ENCODE peak calls at places on chromosome 16, in eight cellular contexts. One of them, this sample, is unnamed.

GRCh38 chr16:77760800-77761199 is 27.6 kb upstream of the VAT1L start:
- DNase-seq in adrenal gland: no peak
- DNase-seq in uterus: no peak
- DNase-seq in stomach: no peak
- DNase-seq in K562: no peak
- DNase-seq in suprapubic skin: no peak
- DNase-seq in H1: no peak
- DNase-seq in HCT116: no peak
- DNase-seq in this sample: no peak

GRCh38 chr16:55152875-55153390 is 171.1 kb upstream of the IRX6 start:
- DNase-seq in adrenal gland: no peak
- DNase-seq in uterus: no peak
- DNase-seq in stomach: no peak
- DNase-seq in K562: no peak
- DNase-seq in suprapubic skin: no peak
- DNase-seq in H1: no peak
- DNase-seq in HCT116: no peak
- DNase-seq in this sample: no peak

GRCh38 chr16:77579283-77579985 is 142.9 kb upstream of the NUDT7 start:
- DNase-seq in adrenal gland: no peak
- DNase-seq in uterus: no peak
- DNase-seq in stomach: no peak
- DNase-seq in K562: no peak
- DNase-seq in suprapubic skin: no peak
- DNase-seq in H1: no peak
- DNase-seq in HCT116: no peak
- DNase-seq in this sample: no peak

GRCh38 chr16:4323845-4324478 is 8.1 kb downstream of the GLIS2 start:
- DNase-seq in adrenal gland: peak; percentile 67
- DNase-seq in uterus: peak; percentile 74
- DNase-seq in stomach: peak; percentile 72
- DNase-seq in K562: peak; percentile 67
- DNase-seq in suprapubic skin: no peak
- DNase-seq in H1: peak; percentile 77
- DNase-seq in HCT116: no peak
- DNase-seq in this sample: no peak

GRCh38 chr16:70380919-70381603 is 34.4 kb downstream of the DDX19A start:
- DNase-seq in adrenal gland: peak; percentile 98
- DNase-seq in uterus: peak; percentile 96
- DNase-seq in stomach: peak; percentile 97
- DNase-seq in K562: peak; percentile 35
- DNase-seq in suprapubic skin: peak; percentile 98
- DNase-seq in H1: peak; percentile 94
- DNase-seq in HCT116: peak; percentile 93
- DNase-seq in this sample: peak; percentile 96

GRCh38 chr16:11985250-11985649 is 8.7 kb downstream of the SNX29 start:
- DNase-seq in adrenal gland: no peak
- DNase-seq in uterus: no peak
- DNase-seq in stomach: no peak
- DNase-seq in K562: no peak
- DNase-seq in suprapubic skin: no peak
- DNase-seq in H1: no peak
- DNase-seq in HCT116: no peak
- DNase-seq in this sample: no peak

GRCh38 chr16:46961373-46962353 is 11.8 kb downstream of the DNAJA2 start:
- DNase-seq in adrenal gland: no peak
- DNase-seq in uterus: no peak
- DNase-seq in stomach: no peak
- DNase-seq in K562: no peak
- DNase-seq in suprapubic skin: no peak
- DNase-seq in H1: no peak
- DNase-seq in HCT116: no peak
- DNase-seq in this sample: no peak

GRCh38 chr16:52090080-52090479 is 456.9 kb downstream of the TOX3 start:
- DNase-seq in adrenal gland: no peak
- DNase-seq in uterus: no peak
- DNase-seq in stomach: no peak
- DNase-seq in K562: no peak
- DNase-seq in suprapubic skin: no peak
- DNase-seq in H1: no peak
- DNase-seq in HCT116: no peak
- DNase-seq in this sample: no peak

GRCh38 chr16:54986404-54986803 is 55.7 kb downstream of the IRX5 start:
- DNase-seq in adrenal gland: no peak
- DNase-seq in uterus: no peak
- DNase-seq in stomach: no peak
- DNase-seq in K562: no peak
- DNase-seq in suprapubic skin: no peak
- DNase-seq in H1: no peak
- DNase-seq in HCT116: no peak
- DNase-seq in this sample: no peak

GRCh38 chr16:87350681-87351319 is 32.8 kb downstream of the FBXO31 start:
- DNase-seq in adrenal gland: peak; percentile 41
- DNase-seq in uterus: no peak
- DNase-seq in stomach: no peak
- DNase-seq in K562: no peak
- DNase-seq in suprapubic skin: no peak
- DNase-seq in H1: no peak
- DNase-seq in HCT116: no peak
- DNase-seq in this sample: no peak

GRCh38 chr16:81539009-81539820 is 94.6 kb downstream of the CMIP start:
- DNase-seq in adrenal gland: no peak
- DNase-seq in uterus: no peak
- DNase-seq in stomach: no peak
- DNase-seq in K562: no peak
- DNase-seq in suprapubic skin: no peak
- DNase-seq in H1: no peak
- DNase-seq in HCT116: no peak
- DNase-seq in this sample: no peak

GRCh38 chr16:85784813-85785212 is 14.5 kb downstream of the EMC8 start:
- DNase-seq in adrenal gland: no peak
- DNase-seq in uterus: no peak
- DNase-seq in stomach: no peak
- DNase-seq in K562: no peak
- DNase-seq in suprapubic skin: no peak
- DNase-seq in H1: no peak
- DNase-seq in HCT116: no peak
- DNase-seq in this sample: no peak

GRCh38 chr16:4558026-4558425 is 1.9 kb downstream of the C16orf96 start:
- DNase-seq in adrenal gland: no peak
- DNase-seq in uterus: no peak
- DNase-seq in stomach: no peak
- DNase-seq in K562: peak; percentile 37
- DNase-seq in suprapubic skin: no peak
- DNase-seq in H1: no peak
- DNase-seq in HCT116: no peak
- DNase-seq in this sample: no peak

GRCh38 chr16:68069511-68070248 is 15.5 kb upstream of the NFATC3 start:
- DNase-seq in adrenal gland: peak; percentile 64
- DNase-seq in uterus: no peak
- DNase-seq in stomach: no peak
- DNase-seq in K562: no peak
- DNase-seq in suprapubic skin: no peak
- DNase-seq in H1: peak; percentile 24
- DNase-seq in HCT116: no peak
- DNase-seq in this sample: no peak

GRCh38 chr16:86513471-86514277 is 3.3 kb downstream of the FOXF1 start:
- DNase-seq in adrenal gland: no peak
- DNase-seq in uterus: no peak
- DNase-seq in stomach: no peak
- DNase-seq in K562: no peak
- DNase-seq in suprapubic skin: no peak
- DNase-seq in H1: no peak
- DNase-seq in HCT116: no peak
- DNase-seq in this sample: no peak

GRCh38 chr16:14187517-14188338 is 116.6 kb downstream of the MRTFB start:
- DNase-seq in adrenal gland: no peak
- DNase-seq in uterus: no peak
- DNase-seq in stomach: no peak
- DNase-seq in K562: no peak
- DNase-seq in suprapubic skin: no peak
- DNase-seq in H1: no peak
- DNase-seq in HCT116: no peak
- DNase-seq in this sample: no peak

GRCh38 chr16:14182999-14183398 is 111.9 kb downstream of the MRTFB start:
- DNase-seq in adrenal gland: no peak
- DNase-seq in uterus: no peak
- DNase-seq in stomach: no peak
- DNase-seq in K562: no peak
- DNase-seq in suprapubic skin: no peak
- DNase-seq in H1: no peak
- DNase-seq in HCT116: no peak
- DNase-seq in this sample: no peak

GRCh38 chr16:14186954-14187306 is 115.8 kb downstream of the MRTFB start:
- DNase-seq in adrenal gland: no peak
- DNase-seq in uterus: no peak
- DNase-seq in stomach: no peak
- DNase-seq in K562: no peak
- DNase-seq in suprapubic skin: no peak
- DNase-seq in H1: no peak
- DNase-seq in HCT116: no peak
- DNase-seq in this sample: no peak

GRCh38 chr16:14181371-14182050 is 110.4 kb downstream of the MRTFB start:
- DNase-seq in adrenal gland: no peak
- DNase-seq in uterus: no peak
- DNase-seq in stomach: no peak
- DNase-seq in K562: no peak
- DNase-seq in suprapubic skin: no peak
- DNase-seq in H1: no peak
- DNase-seq in HCT116: no peak
- DNase-seq in this sample: no peak

DNA sequence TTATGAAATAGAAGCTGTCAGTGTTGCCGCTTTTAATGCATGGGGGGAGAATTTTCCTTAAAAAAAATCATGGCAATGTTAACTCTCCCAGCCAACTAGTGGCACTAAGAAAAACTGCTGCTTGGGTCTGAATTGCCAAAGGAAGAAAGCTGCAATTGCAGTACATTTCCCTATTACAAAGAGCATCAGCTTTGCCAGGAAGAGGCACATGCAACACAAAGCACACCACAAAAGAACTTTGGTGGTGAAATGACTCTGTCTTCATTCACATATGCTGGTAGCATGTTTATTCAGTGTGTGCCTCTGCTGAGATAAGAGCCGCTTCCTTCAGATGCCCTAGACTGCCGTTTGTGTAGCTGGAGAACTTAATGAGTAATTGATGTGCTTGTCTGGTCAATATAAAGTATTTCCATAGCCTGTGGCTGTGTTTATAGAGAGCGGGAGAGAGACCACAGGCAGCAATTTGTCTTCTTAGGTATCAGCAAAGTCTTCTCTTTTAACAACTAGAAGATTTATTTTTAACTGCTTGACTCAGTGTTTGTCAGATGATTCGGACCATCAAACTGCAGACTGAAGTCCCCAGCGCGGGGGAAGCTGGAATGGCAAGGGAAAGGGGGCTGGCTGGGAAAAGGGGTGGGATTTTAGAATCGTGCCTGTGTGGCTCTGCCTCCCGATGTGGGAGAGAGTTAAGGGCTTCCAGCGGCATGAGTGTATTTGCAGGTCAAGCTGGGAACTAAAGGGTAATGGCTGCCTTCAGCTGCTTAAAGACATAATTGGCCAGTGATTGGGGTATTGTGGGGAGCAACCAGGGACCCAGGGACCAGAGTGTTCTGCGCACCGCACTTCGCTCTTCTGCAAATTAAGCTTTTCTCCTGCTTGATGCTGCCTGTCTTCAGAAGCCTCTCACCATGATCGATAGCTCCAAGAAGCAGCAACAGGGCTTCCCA is 115.2 kb downstream of the MRTFB start:
- DNase-seq in adrenal gland: peak; percentile 22
- DNase-seq in uterus: peak; percentile 51
- DNase-seq in stomach: no peak
- DNase-seq in K562: no peak
- DNase-seq in suprapubic skin: no peak
- DNase-seq in H1: peak; percentile 63
- DNase-seq in HCT116: no peak
- DNase-seq in this sample: peak; percentile 9
- TF ChIP-seq POLR2A in adrenal gland: no peak
- TF ChIP-seq POLR2A in uterus: no peak
- TF ChIP-seq POLR2A in stomach: no peak
- TF ChIP-seq POLR2A in K562: no peak
- TF ChIP-seq POLR2A in suprapubic skin: no peak
- TF ChIP-seq POLR2A in H1: no peak
- TF ChIP-seq POLR2A in HCT116: no peak
- TF ChIP-seq POLR2A in this sample: no peak

GRCh38 chr16:56519459-56520250 is at the start of gene BBS2:
- DNase-seq in adrenal gland: peak; percentile 89
- DNase-seq in uterus: peak; percentile 83
- DNase-seq in stomach: peak; percentile 94
- DNase-seq in K562: peak; percentile 92
- DNase-seq in suprapubic skin: peak; percentile 93
- DNase-seq in H1: peak; percentile 94
- DNase-seq in HCT116: peak; percentile 51
- DNase-seq in this sample: peak; percentile 84
- TF ChIP-seq POLR2A in adrenal gland: peak; percentile 90
- TF ChIP-seq POLR2A in uterus: peak; percentile 59
- TF ChIP-seq POLR2A in stomach: no peak
- TF ChIP-seq POLR2A in K562: peak; percentile 71
- TF ChIP-seq POLR2A in suprapubic skin: no peak
- TF ChIP-seq POLR2A in H1: no peak
- TF ChIP-seq POLR2A in HCT116: peak; percentile 37
- TF ChIP-seq POLR2A in this sample: peak; percentile 68

DNA sequence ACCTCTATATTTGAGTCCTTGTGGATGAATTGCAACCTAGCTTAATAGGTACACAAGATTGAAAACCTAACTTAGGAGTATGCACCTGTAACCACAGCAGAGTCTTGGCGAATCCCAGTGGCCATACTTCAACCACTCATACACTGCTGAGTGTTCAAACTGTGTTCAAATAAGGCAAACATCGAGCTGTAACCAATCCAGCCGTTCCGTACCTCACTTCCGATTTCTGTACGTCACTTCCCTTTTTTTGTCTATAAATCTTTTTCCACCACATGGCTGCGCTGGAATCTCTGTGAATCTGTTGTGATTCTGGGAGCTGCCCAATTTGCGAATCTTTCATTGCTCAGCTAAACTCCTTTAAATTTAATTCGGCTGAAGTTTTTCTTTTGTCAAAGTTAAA is 190.6 kb downstream of the MAF start:
- DNase-seq in adrenal gland: no peak
- DNase-seq in uterus: no peak
- DNase-seq in stomach: no peak
- DNase-seq in K562: no peak
- DNase-seq in suprapubic skin: no peak
- DNase-seq in H1: no peak
- DNase-seq in HCT116: no peak
- DNase-seq in this sample: no peak
- TF ChIP-seq POLR2A in adrenal gland: no peak
- TF ChIP-seq POLR2A in uterus: no peak
- TF ChIP-seq POLR2A in stomach: no peak
- TF ChIP-seq POLR2A in K562: no peak
- TF ChIP-seq POLR2A in suprapubic skin: no peak
- TF ChIP-seq POLR2A in H1: no peak
- TF ChIP-seq POLR2A in HCT116: no peak
- TF ChIP-seq POLR2A in this sample: no peak

GRCh38 chr16:31186930-31187807 is 7.2 kb downstream of the FUS start:
- DNase-seq in adrenal gland: no peak
- DNase-seq in uterus: no peak
- DNase-seq in stomach: no peak
- DNase-seq in K562: no peak
- DNase-seq in suprapubic skin: no peak
- DNase-seq in H1: no peak
- DNase-seq in HCT116: no peak
- DNase-seq in this sample: no peak
- TF ChIP-seq POLR2A in adrenal gland: no peak
- TF ChIP-seq POLR2A in uterus: no peak
- TF ChIP-seq POLR2A in stomach: no peak
- TF ChIP-seq POLR2A in K562: peak; percentile 52
- TF ChIP-seq POLR2A in suprapubic skin: no peak
- TF ChIP-seq POLR2A in H1: peak; percentile 40
- TF ChIP-seq POLR2A in HCT116: no peak
- TF ChIP-seq POLR2A in this sample: no peak

GRCh38 chr16:89572478-89573205 is 2.9 kb upstream of the CPNE7 start:
- DNase-seq in adrenal gland: no peak
- DNase-seq in uterus: no peak
- DNase-seq in stomach: no peak
- DNase-seq in K562: no peak
- DNase-seq in suprapubic skin: no peak
- DNase-seq in H1: no peak
- DNase-seq in HCT116: no peak
- DNase-seq in this sample: no peak
- TF ChIP-seq POLR2A in adrenal gland: no peak
- TF ChIP-seq POLR2A in uterus: no peak
- TF ChIP-seq POLR2A in stomach: no peak
- TF ChIP-seq POLR2A in K562: no peak
- TF ChIP-seq POLR2A in suprapubic skin: no peak
- TF ChIP-seq POLR2A in H1: no peak
- TF ChIP-seq POLR2A in HCT116: no peak
- TF ChIP-seq POLR2A in this sample: no peak

This sample was measured in erythroblast.